ENCODE peak calls at places on chromosomes 1 and 21, in five cellular contexts. L is A549, O is upper lobe of left lung, V is ascending aorta, H is lung. U is an unnamed sample.

GRCh38 chr1:22749919-22750670 is 39.5 kb downstream of the EPHB2 start:
- DNase-seq in L (peak; percentile 88), O (peak; percentile 72), V (peak; percentile 33), H (peak; percentile 54), U (no peak)

GRCh38 chr1:88327391-88328267 is 356.4 kb upstream of the PKN2 start:
- DNase-seq in L (peak; percentile 51), O (peak; percentile 21), V (no peak), H (no peak), U (no peak)

GRCh38 chr1:5950994-5951749 is 41.1 kb downstream of the NPHP4 start:
- DNase-seq in L (no peak), O (no peak), V (no peak), H (no peak), U (no peak)

GRCh38 chr1:185795181-185795580 is 61.0 kb downstream of the HMCN1 start:
- DNase-seq in L (no peak), O (no peak), V (no peak), H (no peak), U (no peak)

GRCh38 chr1:32332290-32333079 is 3.5 kb downstream of the MARCKSL1 start:
- DNase-seq in L (no peak), O (no peak), V (no peak), H (no peak), U (no peak)

GRCh38 chr1:193905288-193906085 is 719.1 kb upstream of the B3GALT2 start:
- DNase-seq in L (peak; percentile 10), O (no peak), V (no peak), H (no peak), U (no peak)

GRCh38 chr1:232776526-232776925 is 28.7 kb upstream of the MAP10 start:
- DNase-seq in L (no peak), O (no peak), V (no peak), H (no peak), U (no peak)

GRCh38 chr1:53685272-53686051 is 53.5 kb downstream of the GLIS1 start:
- DNase-seq in L (no peak), O (no peak), V (no peak), H (no peak), U (no peak)

GRCh38 chr1:67889940-67890567 is 56.8 kb upstream of the GNG12 start:
- DNase-seq in L (peak; percentile 69), O (peak; percentile 22), V (no peak), H (peak; percentile 38), U (no peak)

GRCh38 chr1:54807756-54808155 is 6.6 kb upstream of the TTC22 start:
- DNase-seq in L (no peak), O (no peak), V (no peak), H (no peak), U (no peak)

GRCh38 chr21:31520506-31521163 is 138.9 kb upstream of the SOD1 start:
- DNase-seq in L (no peak), O (no peak), V (no peak), H (no peak), U (no peak)

GRCh38 chr1:200588698-200589097 is 31.9 kb downstream of the KIF14 start:
- DNase-seq in L (no peak), O (peak; percentile 36), V (no peak), H (no peak), U (no peak)

GRCh38 chr1:217089239-217090014 is 366.2 kb upstream of the ESRRG start:
- DNase-seq in L (peak; percentile 33), O (no peak), V (no peak), H (no peak), U (no peak)

GRCh38 chr1:211520641-211521040 is 28.7 kb upstream of the RD3 start:
- DNase-seq in L (peak; percentile 24), O (no peak), V (no peak), H (no peak), U (no peak)
- TF ChIP-seq CTCF in L (peak; percentile 15), O (no peak), V (peak; percentile 16), H (no peak), U (no peak)

DNA sequence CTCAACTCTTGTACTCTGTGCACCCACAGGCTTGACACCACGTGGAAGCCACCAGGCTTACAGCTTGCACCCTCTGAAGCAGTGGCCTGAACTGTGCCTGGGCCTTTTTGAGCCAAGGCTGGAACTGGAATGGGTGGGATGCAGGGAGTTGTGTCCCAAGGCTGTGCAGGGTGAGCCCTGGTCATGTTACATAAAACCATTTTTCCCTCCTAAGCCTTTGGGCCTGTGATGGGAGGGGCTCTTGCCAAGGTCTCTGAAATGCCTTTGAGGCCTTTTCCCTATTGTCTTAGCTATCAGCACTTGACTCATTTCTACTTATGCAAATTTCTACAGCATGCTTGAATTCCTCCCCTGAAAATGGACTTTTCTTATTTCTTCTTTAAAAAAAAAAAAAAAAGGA is 14.1 kb downstream of the VN1R5 start:
- DNase-seq in L (no peak), O (no peak), V (no peak), H (no peak), U (no peak)
- H3K4me1 ChIP-seq in L (no peaks in the 10 kb centered on the region), O (no peaks in the 10 kb centered on the region), V (no peaks in the 10 kb centered on the region), H (no peaks in the 10 kb centered on the region), U (no peaks in the 10 kb centered on the region)

GRCh38 chr1:14113841-14114567 is 414.0 kb downstream of the PRDM2 start:
- DNase-seq in L (peak; percentile 16), O (peak; percentile 45), V (no peak), H (peak; percentile 53), U (no peak)
- TF ChIP-seq CTCF in L (no peak), O (peak; percentile 69), V (no peak), H (peak; percentile 2), U (no peak)

GRCh38 chr1:162906485-162906884 is 45.5 kb upstream of the CCDC190 start:
- DNase-seq in L (no peak), O (no peak), V (no peak), H (no peak), U (no peak)
- H3K4me1 ChIP-seq in L (peaks cover 4% of the 10 kb centered on the region), O (no peaks in the 10 kb centered on the region), V (peaks cover 11% of the 10 kb centered on the region), H (no peaks in the 10 kb centered on the region), U (no peaks in the 10 kb centered on the region)